ENCODE peak calls at places on chromosome 7, in six cellular contexts. Q is cortex of kidney; P is stimulated activated CD4-positive, alpha-beta T cell treated with anti-CD3 and anti-CD28 coated beads, TNF-alpha, amount 100 ng/mL, for 1 hour; N is upper lobe of right lung; W is foreskin fibroblast; R is aorta. M is an unnamed sample.

GRCh38 chr7:101506531-101506930 is 122.6 kb downstream of the MYL10 start:
- DNase-seq in N (no peak), Q (no peak), W (no peak), P (no peak), R (no peak), M (no peak)

GRCh38 chr7:149773446-149774236 is at the start of gene ZNF467:
- DNase-seq in P (peak; percentile 12), R (peak; percentile 88), Q (no peak), N (peak; percentile 87), W (no peak), M (peak; percentile 93)

GRCh38 chr7:93161181-93161762 is 13.1 kb upstream of the SAMD9L start:
- DNase-seq in P (no peak), N (no peak), Q (no peak), W (no peak), R (no peak), M (no peak)

GRCh38 chr7:22485189-22485588 is 14.8 kb downstream of the STEAP1B start:
- DNase-seq in W (no peak), P (no peak), R (no peak), Q (no peak), N (no peak), M (no peak)

GRCh38 chr7:10708447-10708846 is 265.2 kb upstream of the PHF14 start:
- DNase-seq in P (no peak), Q (no peak), W (no peak), N (no peak), R (no peak), M (no peak)

GRCh38 chr7:34844936-34845665 is 187.1 kb downstream of the NPSR1 start:
- DNase-seq in N (no peak), P (no peak), W (no peak), Q (no peak), R (no peak), M (no peak)

GRCh38 chr7:3301831-3302618 is 973 bp downstream of the SDK1 start:
- DNase-seq in R (no peak), N (no peak), Q (no peak), W (peak; percentile 23), P (no peak), M (peak; percentile 81)

GRCh38 chr7:44966731-44967538 is 11.9 kb downstream of the MYO1G start:
- DNase-seq in N (peak; percentile 44), Q (no peak), R (peak; percentile 27), W (no peak), P (no peak), M (no peak)

GRCh38 chr7:128075536-128076095 is 44.4 kb upstream of the LRRC4 start:
- DNase-seq in W (no peak), Q (no peak), P (no peak), N (no peak), R (no peak), M (no peak)

GRCh38 chr7:14754631-14755030 is 147.9 kb downstream of the DGKB start:
- DNase-seq in R (no peak), Q (no peak), N (no peak), W (peak; percentile 66), P (no peak), M (no peak)

GRCh38 chr7:151786241-151786640 is 90.7 kb downstream of the PRKAG2 start:
- DNase-seq in P (no peak), W (no peak), R (peak; percentile 70), N (no peak), Q (no peak), M (peak; percentile 71)

GRCh38 chr7:126605553-126605952 is 647.2 kb downstream of the GRM8 start:
- DNase-seq in Q (no peak), R (no peak), W (no peak), N (no peak), P (no peak), M (no peak)

GRCh38 chr7:78473902-78474301 is 675.3 kb downstream of the PHTF2 start:
- DNase-seq in W (no peak), N (no peak), P (no peak), R (no peak), Q (no peak), M (no peak)

GRCh38 chr7:105992888-105993287 is 29.8 kb downstream of the CDHR3 start:
- DNase-seq in W (no peak), N (no peak), P (no peak), R (no peak), Q (no peak), M (no peak)

GRCh38 chr7:351681-352480 is 61.9 kb downstream of the FOXL3 start:
- DNase-seq in R (no peak), N (no peak), Q (no peak), P (no peak), W (no peak), M (no peak)

GRCh38 chr7:23462846-23463245 is 7.4 kb downstream of the IGF2BP3 start:
- DNase-seq in N (no peak), W (peak; percentile 49), R (no peak), Q (no peak), P (no peak), M (no peak)

GRCh38 chr7:122710951-122711350 is 8.2 kb upstream of the RNF148 start:
- DNase-seq in R (no peak), Q (no peak), W (no peak), P (no peak), N (no peak), M (no peak)

GRCh38 chr7:129825005-129825553 is 127.7 kb downstream of the UBE2H start:
- DNase-seq in Q (no peak), P (no peak), W (peak; percentile 23), R (peak; percentile 91), N (peak; percentile 85), M (peak; percentile 89)

GRCh38 chr7:51102828-51103227 is 213.8 kb downstream of the COBL start:
- DNase-seq in Q (no peak), P (no peak), R (no peak), W (peak; percentile 8), N (no peak), M (no peak)

GRCh38 chr7:127713006-127713405 is 61.0 kb downstream of the SND1 start:
- DNase-seq in Q (no peak), P (no peak), W (no peak), N (no peak), R (no peak), M (no peak)

GRCh38 chr7:22443370-22444180 is 56.4 kb downstream of the STEAP1B start:
- DNase-seq in W (peak; percentile 39), N (no peak), P (no peak), Q (no peak), R (no peak), M (no peak)

GRCh38 chr7:158353606-158354570 is 233.7 kb downstream of the PTPRN2 start:
- DNase-seq in W (no peak), R (peak; percentile 51), N (peak; percentile 45), Q (no peak), P (no peak), M (peak; percentile 28)

GRCh38 chr7:30870821-30871518 is 40.7 kb upstream of the AQP1 start:
- DNase-seq in P (no peak), R (no peak), N (no peak), W (no peak), Q (no peak), M (no peak)

GRCh38 chr7:155357573-155358041 is 59.9 kb downstream of the INSIG1 start:
- DNase-seq in Q (no peak), R (no peak), N (peak; percentile 56), W (peak; percentile 74), P (no peak), M (peak; percentile 79)

GRCh38 chr7:80819503-80819902 is 99.3 kb downstream of the SEMA3C start:
- DNase-seq in W (no peak), Q (no peak), N (no peak), P (no peak), R (no peak), M (no peak)

GRCh38 chr7:25495342-25495855 is 267.1 kb upstream of the NPVF start:
- DNase-seq in W (no peak), P (no peak), N (no peak), R (no peak), Q (no peak), M (no peak)

GRCh38 chr7:28631995-28632394 is 219.7 kb downstream of the CREB5 start:
- DNase-seq in N (no peak), W (no peak), Q (no peak), R (no peak), P (no peak), M (no peak)

M was measured in spleen.